ENCODE peak calls at places on chromosomes 7 and 10, in four cellular contexts. One of them, this sample, is unnamed.

GRCh38 chr10:33134011-33134751 is 176.2 kb upstream of the ITGB1 start:
- DNase-seq in brain microvascular endothelial cell: peak; percentile 53
- DNase-seq in left ventricle myocardium inferior: no peak
- DNase-seq in SK-N-SH: no peak
- DNase-seq in this sample: no peak

GRCh38 chr10:37752309-37752875 is 105.0 kb downstream of the ZNF248 start:
- DNase-seq in brain microvascular endothelial cell: no peak
- DNase-seq in left ventricle myocardium inferior: no peak
- DNase-seq in SK-N-SH: no peak
- DNase-seq in this sample: no peak

GRCh38 chr7:73707045-73707631 is 12.3 kb downstream of the STX1A start:
- DNase-seq in brain microvascular endothelial cell: peak; percentile 20
- DNase-seq in left ventricle myocardium inferior: peak; percentile 60
- DNase-seq in SK-N-SH: peak; percentile 66
- DNase-seq in this sample: peak; percentile 80

GRCh38 chr7:141362580-141363435 is 188.4 kb upstream of the AGK start:
- DNase-seq in brain microvascular endothelial cell: peak; percentile 75
- DNase-seq in left ventricle myocardium inferior: peak; percentile 18
- DNase-seq in SK-N-SH: peak; percentile 32
- DNase-seq in this sample: no peak

GRCh38 chr7:158818325-158819213 is 10.7 kb downstream of the ESYT2 start:
- DNase-seq in brain microvascular endothelial cell: peak; percentile 99
- DNase-seq in left ventricle myocardium inferior: peak; percentile 87
- DNase-seq in SK-N-SH: peak; percentile 86
- DNase-seq in this sample: peak; percentile 94

GRCh38 chr7:121633186-121633585 is 237.1 kb upstream of the FAM3C start:
- DNase-seq in brain microvascular endothelial cell: no peak
- DNase-seq in left ventricle myocardium inferior: no peak
- DNase-seq in SK-N-SH: no peak
- DNase-seq in this sample: no peak

GRCh38 chr10:18822156-18822555 is 162.9 kb downstream of the ARL5B start:
- DNase-seq in brain microvascular endothelial cell: peak; percentile 1
- DNase-seq in left ventricle myocardium inferior: no peak
- DNase-seq in SK-N-SH: no peak
- DNase-seq in this sample: no peak

GRCh38 chr10:78856421-78856820 is 212.3 kb upstream of the ZMIZ1 start:
- DNase-seq in brain microvascular endothelial cell: no peak
- DNase-seq in left ventricle myocardium inferior: peak; percentile 85
- DNase-seq in SK-N-SH: no peak
- DNase-seq in this sample: peak; percentile 66

GRCh38 chr7:73367006-73367405 is 39.0 kb downstream of the FKBP6 start:
- DNase-seq in brain microvascular endothelial cell: no peak
- DNase-seq in left ventricle myocardium inferior: no peak
- DNase-seq in SK-N-SH: no peak
- DNase-seq in this sample: no peak

GRCh38 chr7:107162466-107162865 is 6.3 kb upstream of the HBP1 start:
- DNase-seq in brain microvascular endothelial cell: no peak
- DNase-seq in left ventricle myocardium inferior: no peak
- DNase-seq in SK-N-SH: no peak
- DNase-seq in this sample: no peak

GRCh38 chr7:132815696-132816334 is 239.5 kb upstream of the PLXNA4 start:
- DNase-seq in brain microvascular endothelial cell: no peak
- DNase-seq in left ventricle myocardium inferior: no peak
- DNase-seq in SK-N-SH: no peak
- DNase-seq in this sample: no peak

GRCh38 chr7:100166966-100167911 is 1.2 kb downstream of the GAL3ST4 start:
- DNase-seq in brain microvascular endothelial cell: no peak
- DNase-seq in left ventricle myocardium inferior: no peak
- DNase-seq in SK-N-SH: peak; percentile 70
- DNase-seq in this sample: peak; percentile 15
- H3K27ac ChIP-seq in brain microvascular endothelial cell: no peak overlapping the region
- H3K27ac ChIP-seq in left ventricle myocardium inferior: peak overlapping the region; percentile 77
- H3K27ac ChIP-seq in SK-N-SH: no peak overlapping the region
- H3K27ac ChIP-seq in this sample: no peak overlapping the region

GRCh38 chr7:27239780-27240731 is 2.5 kb upstream of the EVX1 start:
- DNase-seq in brain microvascular endothelial cell: no peak
- DNase-seq in left ventricle myocardium inferior: no peak
- DNase-seq in SK-N-SH: no peak
- DNase-seq in this sample: no peak
- H3K27me3 ChIP-seq in brain microvascular endothelial cell: peaks cover 91% of the 10 kb centered on the region
- H3K27me3 ChIP-seq in left ventricle myocardium inferior: peaks cover 100% of the 10 kb centered on the region
- H3K27me3 ChIP-seq in SK-N-SH: peaks cover 100% of the 10 kb centered on the region
- H3K27me3 ChIP-seq in this sample: no peaks in the 10 kb centered on the region

GRCh38 chr10:14010083-14010551 is 320.6 kb downstream of the FRMD4A start:
- DNase-seq in brain microvascular endothelial cell: peak; percentile 71
- DNase-seq in left ventricle myocardium inferior: no peak
- DNase-seq in SK-N-SH: no peak
- DNase-seq in this sample: no peak
- H3K4me3 ChIP-seq in brain microvascular endothelial cell: peak overlapping the region; percentile 59
- H3K4me3 ChIP-seq in left ventricle myocardium inferior: peak overlapping the region; percentile 58
- H3K4me3 ChIP-seq in SK-N-SH: peak overlapping the region; percentile 67
- H3K4me3 ChIP-seq in this sample: peak overlapping the region; percentile 1

GRCh38 chr10:88108115-88108610 is 244.7 kb downstream of the PTEN start:
- DNase-seq in brain microvascular endothelial cell: no peak
- DNase-seq in left ventricle myocardium inferior: no peak
- DNase-seq in SK-N-SH: no peak
- DNase-seq in this sample: no peak

GRCh38 chr10:88110355-88110754 is 246.9 kb downstream of the PTEN start:
- DNase-seq in brain microvascular endothelial cell: peak; percentile 74
- DNase-seq in left ventricle myocardium inferior: no peak
- DNase-seq in SK-N-SH: no peak
- DNase-seq in this sample: no peak

GRCh38 chr10:88106348-88106747 is 242.9 kb downstream of the PTEN start:
- DNase-seq in brain microvascular endothelial cell: no peak
- DNase-seq in left ventricle myocardium inferior: no peak
- DNase-seq in SK-N-SH: no peak
- DNase-seq in this sample: no peak

GRCh38 chr10:88107698-88108097 is 244.3 kb downstream of the PTEN start:
- DNase-seq in brain microvascular endothelial cell: no peak
- DNase-seq in left ventricle myocardium inferior: no peak
- DNase-seq in SK-N-SH: no peak
- DNase-seq in this sample: no peak

DNA sequence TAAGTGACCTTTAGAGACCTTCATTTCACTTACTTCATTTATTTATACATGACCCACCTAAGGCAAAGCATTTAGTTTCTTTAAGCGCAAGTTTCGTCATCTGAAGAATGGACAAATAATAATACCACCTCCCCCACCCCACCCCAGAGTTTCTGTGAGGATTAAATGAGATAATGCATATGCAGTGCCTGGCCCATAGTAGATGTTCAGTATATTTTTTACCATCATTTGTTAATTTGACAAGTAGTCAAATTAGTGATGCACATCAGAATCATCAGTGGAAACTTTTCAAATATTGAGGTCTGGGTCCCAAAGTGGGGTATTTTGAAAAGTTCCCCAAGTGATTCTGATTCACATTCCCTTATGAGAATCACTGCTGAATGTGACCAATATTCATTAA is 243.9 kb downstream of the PTEN start:
- DNase-seq in brain microvascular endothelial cell: no peak
- DNase-seq in left ventricle myocardium inferior: no peak
- DNase-seq in SK-N-SH: no peak
- DNase-seq in this sample: no peak
- H3K27ac ChIP-seq in brain microvascular endothelial cell: no peak overlapping the region
- H3K27ac ChIP-seq in left ventricle myocardium inferior: no peak overlapping the region
- H3K27ac ChIP-seq in SK-N-SH: no peak overlapping the region
- H3K27ac ChIP-seq in this sample: no peak overlapping the region

This sample was measured in aorta.